ENCODE peak calls at places on chromosomes 7 and 10, in four cellular contexts. One of them, this sample, is unnamed.

GRCh38 chr10:50385610-50386009 is 134.3 kb upstream of the ASAH2 start:
- DNase-seq in fibroblast of lung: no peak
- DNase-seq in AG08396: no peak
- DNase-seq in non-pigmented ciliary epithelial cell: no peak
- DNase-seq in this sample: peak

GRCh38 chr7:19773361-19773760 is at the start of gene TMEM196:
- DNase-seq in fibroblast of lung: no peak
- DNase-seq in AG08396: no peak
- DNase-seq in non-pigmented ciliary epithelial cell: no peak
- DNase-seq in this sample: no peak

GRCh38 chr10:132311338-132311939 is 3.7 kb upstream of the STK32C start:
- DNase-seq in fibroblast of lung: no peak
- DNase-seq in AG08396: no peak
- DNase-seq in non-pigmented ciliary epithelial cell: no peak
- DNase-seq in this sample: no peak

GRCh38 chr7:148815612-148816011 is 68.5 kb downstream of the EZH2 start:
- DNase-seq in fibroblast of lung: no peak
- DNase-seq in AG08396: no peak
- DNase-seq in non-pigmented ciliary epithelial cell: no peak
- DNase-seq in this sample: no peak

GRCh38 chr10:14259696-14260595 is 70.8 kb downstream of the FRMD4A start:
- DNase-seq in fibroblast of lung: peak
- DNase-seq in AG08396: peak
- DNase-seq in non-pigmented ciliary epithelial cell: no peak
- DNase-seq in this sample: peak

GRCh38 chr10:11141571-11142091 is 124.0 kb downstream of the CELF2 start:
- DNase-seq in fibroblast of lung: no peak
- DNase-seq in AG08396: no peak
- DNase-seq in non-pigmented ciliary epithelial cell: no peak
- DNase-seq in this sample: no peak

GRCh38 chr7:39622609-39623311 is 612 bp upstream of the RALA start:
- DNase-seq in fibroblast of lung: peak
- DNase-seq in AG08396: no peak
- DNase-seq in non-pigmented ciliary epithelial cell: no peak
- DNase-seq in this sample: no peak

GRCh38 chr7:16356241-16356958 is 64.9 kb downstream of the CRPPA start:
- DNase-seq in fibroblast of lung: peak
- DNase-seq in AG08396: no peak
- DNase-seq in non-pigmented ciliary epithelial cell: peak
- DNase-seq in this sample: no peak

GRCh38 chr7:151256410-151257045 is 8.0 kb upstream of the SMARCD3 start:
- DNase-seq in fibroblast of lung: no peak
- DNase-seq in AG08396: no peak
- DNase-seq in non-pigmented ciliary epithelial cell: no peak
- DNase-seq in this sample: no peak

GRCh38 chr10:20955355-20955893 is 58.3 kb upstream of the NEBL start:
- DNase-seq in fibroblast of lung: no peak
- DNase-seq in AG08396: no peak
- DNase-seq in non-pigmented ciliary epithelial cell: no peak
- DNase-seq in this sample: no peak

GRCh38 chr7:115274-115911 is 77.0 kb upstream of the FAM20C start:
- DNase-seq in fibroblast of lung: no peak
- DNase-seq in AG08396: no peak
- DNase-seq in non-pigmented ciliary epithelial cell: no peak
- DNase-seq in this sample: peak

GRCh38 chr10:66719483-66719882 is 206.4 kb upstream of the LRRTM3 start:
- DNase-seq in fibroblast of lung: no peak
- DNase-seq in AG08396: no peak
- DNase-seq in non-pigmented ciliary epithelial cell: no peak
- DNase-seq in this sample: no peak

GRCh38 chr10:19719320-19719719 is 96.9 kb upstream of the PLXDC2 start:
- DNase-seq in fibroblast of lung: peak
- DNase-seq in AG08396: peak
- DNase-seq in non-pigmented ciliary epithelial cell: peak
- DNase-seq in this sample: peak

GRCh38 chr10:51233337-51234100 is 159.2 kb downstream of the PRKG1 start:
- DNase-seq in fibroblast of lung: peak
- DNase-seq in AG08396: no peak
- DNase-seq in non-pigmented ciliary epithelial cell: no peak
- DNase-seq in this sample: no peak

GRCh38 chr7:81776972-81777371 is 7.1 kb upstream of the HGF start:
- DNase-seq in fibroblast of lung: no peak
- DNase-seq in AG08396: no peak
- DNase-seq in non-pigmented ciliary epithelial cell: no peak
- DNase-seq in this sample: no peak

GRCh38 chr7:55251911-55252310 is 113.2 kb upstream of the LANCL2 start:
- DNase-seq in fibroblast of lung: no peak
- DNase-seq in AG08396: no peak
- DNase-seq in non-pigmented ciliary epithelial cell: no peak
- DNase-seq in this sample: no peak

GRCh38 chr10:59387951-59388431 is 25.6 kb upstream of the FAM13C start:
- DNase-seq in fibroblast of lung: peak
- DNase-seq in AG08396: peak
- DNase-seq in non-pigmented ciliary epithelial cell: peak
- DNase-seq in this sample: peak

GRCh38 chr7:34991938-34992840 is 45.1 kb downstream of the DPY19L1 start:
- DNase-seq in fibroblast of lung: peak
- DNase-seq in AG08396: no peak
- DNase-seq in non-pigmented ciliary epithelial cell: no peak
- DNase-seq in this sample: no peak

GRCh38 chr7:143314107-143314506 is 1.8 kb upstream of the CLCN1 start:
- DNase-seq in fibroblast of lung: no peak
- DNase-seq in AG08396: no peak
- DNase-seq in non-pigmented ciliary epithelial cell: no peak
- DNase-seq in this sample: no peak

GRCh38 chr7:98879198-98879988 is 1.1 kb downstream of the TRRAP start:
- DNase-seq in fibroblast of lung: no peak
- DNase-seq in AG08396: no peak
- DNase-seq in non-pigmented ciliary epithelial cell: no peak
- DNase-seq in this sample: no peak

GRCh38 chr7:157017149-157017548 is 6.7 kb upstream of the MNX1 start:
- DNase-seq in fibroblast of lung: no peak
- DNase-seq in AG08396: no peak
- DNase-seq in non-pigmented ciliary epithelial cell: no peak
- DNase-seq in this sample: no peak

GRCh38 chr10:113680172-113681111 is 730 bp downstream of the CASP7 start:
- DNase-seq in fibroblast of lung: peak
- DNase-seq in AG08396: peak
- DNase-seq in non-pigmented ciliary epithelial cell: no peak
- DNase-seq in this sample: peak

GRCh38 chr10:58266003-58266825 is 1.5 kb downstream of the IPMK start:
- DNase-seq in fibroblast of lung: peak
- DNase-seq in AG08396: peak
- DNase-seq in non-pigmented ciliary epithelial cell: no peak
- DNase-seq in this sample: no peak

GRCh38 chr7:114790526-114790925 is 131.4 kb upstream of the MDFIC start:
- DNase-seq in fibroblast of lung: no peak
- DNase-seq in AG08396: no peak
- DNase-seq in non-pigmented ciliary epithelial cell: no peak
- DNase-seq in this sample: no peak

GRCh38 chr10:99630439-99630838 is 10.2 kb upstream of the SLC25A28 start:
- DNase-seq in fibroblast of lung: peak
- DNase-seq in AG08396: no peak
- DNase-seq in non-pigmented ciliary epithelial cell: no peak
- DNase-seq in this sample: peak

GRCh38 chr10:50436805-50437204 is 185.5 kb upstream of the ASAH2 start:
- DNase-seq in fibroblast of lung: no peak
- DNase-seq in AG08396: no peak
- DNase-seq in non-pigmented ciliary epithelial cell: no peak
- DNase-seq in this sample: no peak

GRCh38 chr10:117165557-117166419 is 27.7 kb upstream of the VAX1 start:
- DNase-seq in fibroblast of lung: peak
- DNase-seq in AG08396: peak
- DNase-seq in non-pigmented ciliary epithelial cell: no peak
- DNase-seq in this sample: peak

GRCh38 chr7:157485361-157485831 is 148.6 kb downstream of the DNAJB6 start:
- DNase-seq in fibroblast of lung: no peak
- DNase-seq in AG08396: no peak
- DNase-seq in non-pigmented ciliary epithelial cell: no peak
- DNase-seq in this sample: no peak

GRCh38 chr10:124742418-124743187 is 1.6 kb downstream of the FAM53B start:
- DNase-seq in fibroblast of lung: peak
- DNase-seq in AG08396: no peak
- DNase-seq in non-pigmented ciliary epithelial cell: no peak
- DNase-seq in this sample: no peak

GRCh38 chr7:74178632-74179031 is 4.5 kb downstream of the EIF4H start:
- DNase-seq in fibroblast of lung: peak
- DNase-seq in AG08396: peak
- DNase-seq in non-pigmented ciliary epithelial cell: peak
- DNase-seq in this sample: no peak

GRCh38 chr7:12093365-12093764 is 117.7 kb upstream of the TMEM106B start:
- DNase-seq in fibroblast of lung: no peak
- DNase-seq in AG08396: no peak
- DNase-seq in non-pigmented ciliary epithelial cell: no peak
- DNase-seq in this sample: no peak

GRCh38 chr10:124465777-124466488 is 4.3 kb downstream of the LHPP start:
- DNase-seq in fibroblast of lung: no peak
- DNase-seq in AG08396: no peak
- DNase-seq in non-pigmented ciliary epithelial cell: no peak
- DNase-seq in this sample: no peak

GRCh38 chr10:60986779-60987178 is 42.8 kb upstream of the RHOBTB1 start:
- DNase-seq in fibroblast of lung: no peak
- DNase-seq in AG08396: no peak
- DNase-seq in non-pigmented ciliary epithelial cell: no peak
- DNase-seq in this sample: no peak

GRCh38 chr7:158137516-158138328 is 449.9 kb downstream of the PTPRN2 start:
- DNase-seq in fibroblast of lung: no peak
- DNase-seq in AG08396: no peak
- DNase-seq in non-pigmented ciliary epithelial cell: no peak
- DNase-seq in this sample: no peak

GRCh38 chr7:20834656-20835055 is 48.0 kb upstream of the SP8 start:
- DNase-seq in fibroblast of lung: no peak
- DNase-seq in AG08396: no peak
- DNase-seq in non-pigmented ciliary epithelial cell: no peak
- DNase-seq in this sample: no peak

GRCh38 chr7:30659312-30659711 is 22.9 kb downstream of the CRHR2 start:
- DNase-seq in fibroblast of lung: peak
- DNase-seq in AG08396: no peak
- DNase-seq in non-pigmented ciliary epithelial cell: no peak
- DNase-seq in this sample: no peak

GRCh38 chr10:22821501-22821900 is 106.4 kb upstream of the ARMC3 start:
- DNase-seq in fibroblast of lung: peak
- DNase-seq in AG08396: peak
- DNase-seq in non-pigmented ciliary epithelial cell: peak
- DNase-seq in this sample: peak

GRCh38 chr10:72084094-72084459 is 4.3 kb downstream of the SPOCK2 start:
- DNase-seq in fibroblast of lung: no peak
- DNase-seq in AG08396: no peak
- DNase-seq in non-pigmented ciliary epithelial cell: no peak
- DNase-seq in this sample: no peak

GRCh38 chr7:71972513-71972912 is 439.6 kb downstream of the CALN1 start:
- DNase-seq in fibroblast of lung: no peak
- DNase-seq in AG08396: no peak
- DNase-seq in non-pigmented ciliary epithelial cell: no peak
- DNase-seq in this sample: no peak

This sample was measured in foreskin melanocyte.